ENCODE peak calls at places on chromosomes 3 and 15, in six cellular contexts. K is posterior cingulate gyrus; Z is fibroblast of lung; I is hypothalamus; R is naive thymus-derived CD4-positive, alpha-beta T cell; N is pulmonary artery endothelial cell. H is an unnamed sample.

GRCh38 chr3:151113342-151113741 is 27.9 kb downstream of the MED12L start:
- DNase-seq in I (no peak), R (no peak), K (no peak), N (no peak), Z (no peak), H (no peak)

GRCh38 chr3:69406156-69406555 is 20.3 kb upstream of the FRMD4B start:
- DNase-seq in N (no peak), K (no peak), R (no peak), Z (peak; percentile 68), I (no peak), H (no peak)

GRCh38 chr3:182258538-182259177 is 534.6 kb upstream of the ATP11B start:
- DNase-seq in N (no peak), R (no peak), Z (peak; percentile 66), I (no peak), K (no peak), H (no peak)

GRCh38 chr15:50977157-50977556 is 68.7 kb downstream of the AP4E1 start:
- DNase-seq in K (no peak), Z (no peak), R (no peak), I (no peak), N (no peak), H (peak; percentile 54)

GRCh38 chr3:17431004-17431403 is 311.4 kb downstream of the TBC1D5 start:
- DNase-seq in I (no peak), Z (peak; percentile 67), N (peak; percentile 8), R (no peak), K (no peak), H (peak; percentile 53)

GRCh38 chr15:92123848-92124631 is 269.6 kb upstream of the ST8SIA2 start:
- DNase-seq in R (no peak), N (no peak), K (peak; percentile 75), Z (no peak), I (no peak), H (no peak)

GRCh38 chr3:32856901-32857507 is 39.2 kb downstream of the TRIM71 start:
- DNase-seq in K (no peak), R (no peak), N (no peak), Z (no peak), I (no peak), H (no peak)

GRCh38 chr15:84826369-84826823 is 9.2 kb downstream of the ALPK3 start:
- DNase-seq in K (no peak), N (no peak), R (no peak), Z (no peak), I (no peak), H (no peak)

GRCh38 chr15:63122002-63122893 is 587 bp downstream of the LACTB start:
- DNase-seq in Z (peak; percentile 62), N (peak; percentile 49), K (peak; percentile 92), I (peak; percentile 78), R (peak; percentile 91), H (peak; percentile 75)

GRCh38 chr3:124174463-124174862 is 182.5 kb upstream of the ROPN1 start:
- DNase-seq in Z (no peak), N (no peak), I (no peak), R (no peak), K (no peak), H (no peak)

GRCh38 chr3:112629425-112629824 is 11.5 kb downstream of the CCDC80 start:
- DNase-seq in Z (peak; percentile 99), I (no peak), K (peak; percentile 76), N (peak; percentile 69), R (no peak), H (peak; percentile 93)

GRCh38 chr3:158104346-158105020 is 1.7 kb downstream of the SHOX2 start:
- DNase-seq in I (no peak), N (no peak), K (no peak), Z (no peak), R (no peak), H (no peak)

GRCh38 chr15:100249096-100249815 is 92.5 kb downstream of the ADAMTS17 start:
- DNase-seq in Z (no peak), K (no peak), N (no peak), I (no peak), R (no peak), H (no peak)

GRCh38 chr3:15638891-15639262 is 37.3 kb downstream of the BTD start:
- DNase-seq in K (no peak), I (no peak), N (no peak), R (no peak), Z (no peak), H (no peak)

GRCh38 chr3:86723433-86723832 is 267.5 kb downstream of the VGLL3 start:
- DNase-seq in N (no peak), R (no peak), K (no peak), Z (no peak), I (no peak), H (no peak)

GRCh38 chr3:134328147-134328591 is 46.1 kb downstream of the AMOTL2 start:
- DNase-seq in I (no peak), N (no peak), K (no peak), Z (peak; percentile 89), R (no peak), H (peak; percentile 93)

GRCh38 chr3:8608041-8608790 is 36.4 kb downstream of the SSUH2 start:
- DNase-seq in Z (no peak), I (no peak), N (no peak), R (no peak), K (no peak), H (no peak)

GRCh38 chr15:92586930-92587329 is 68.6 kb downstream of the FAM174B start:
- DNase-seq in I (no peak), R (no peak), K (no peak), N (no peak), Z (no peak), H (no peak)

GRCh38 chr15:42891569-42891968 is 29.0 kb downstream of the TTBK2 start:
- DNase-seq in Z (peak; percentile 13), K (no peak), I (no peak), N (no peak), R (no peak), H (peak; percentile 25)

GRCh38 chr15:68718468-68718867 is 102.2 kb downstream of the ANP32A start:
- DNase-seq in R (no peak), Z (no peak), N (no peak), K (no peak), I (no peak), H (no peak)

GRCh38 chr15:27095809-27096580 is 125.0 kb downstream of the GABRG3 start:
- DNase-seq in R (no peak), K (no peak), I (no peak), N (no peak), Z (peak; percentile 17), H (no peak)

H was measured in IMR-90.